ENCODE peak calls at places on chromosomes 1 and 21, in six cellular contexts. R is mucosa of descending colon, Y is tibial nerve, O is brain microvascular endothelial cell, F is right cardiac atrium, A is DMS 273 treated with DMSO at 0.1 percent for 48 hours. C is an unnamed sample.

GRCh38 chr1:217139513-217139912 is 416.3 kb upstream of the ESRRG start:
- DNase-seq in R (no peak), Y (no peak), O (no peak), F (no peak), A (no peak), C (no peak)

GRCh38 chr1:203607169-203607873 is 19.3 kb upstream of the ATP2B4 start:
- DNase-seq in R (peak), Y (peak), O (peak), F (peak), A (no peak), C (no peak)

GRCh38 chr1:204989266-204990058 is 53.5 kb upstream of the CNTN2 start:
- DNase-seq in R (no peak), Y (peak), O (peak), F (peak), A (peak), C (peak)

GRCh38 chr1:145758116-145758515 is 38.8 kb downstream of the CD160 start:
- DNase-seq in R (no peak), Y (no peak), O (no peak), F (no peak), A (no peak), C (no peak)

GRCh38 chr1:31732751-31733289 is 29.0 kb upstream of the COL16A1 start:
- DNase-seq in R (no peak), Y (no peak), O (no peak), F (no peak), A (no peak), C (no peak)

GRCh38 chr1:72827285-72827684 is 544.9 kb upstream of the NEGR1 start:
- DNase-seq in R (no peak), Y (no peak), O (peak), F (no peak), A (no peak), C (no peak)

GRCh38 chr1:193498088-193498605 is 311.7 kb upstream of the B3GALT2 start:
- DNase-seq in R (no peak), Y (no peak), O (peak), F (no peak), A (no peak), C (no peak)

GRCh38 chr1:118563969-118564951 is 379.2 kb upstream of the SPAG17 start:
- DNase-seq in R (no peak), Y (peak), O (no peak), F (no peak), A (peak), C (no peak)

GRCh38 chr1:114189398-114189797 is 35.7 kb upstream of the SYT6 start:
- DNase-seq in R (no peak), Y (no peak), O (no peak), F (no peak), A (no peak), C (no peak)

GRCh38 chr1:186985889-186986491 is 157.2 kb downstream of the PLA2G4A start:
- DNase-seq in R (no peak), Y (peak), O (peak), F (no peak), A (peak), C (no peak)

GRCh38 chr21:37198989-37199924 is 67.9 kb downstream of the VPS26C start:
- DNase-seq in R (no peak), Y (no peak), O (peak), F (no peak), A (no peak), C (no peak)

GRCh38 chr1:48216941-48217340 is 5.6 kb upstream of the SLC5A9 start:
- DNase-seq in R (no peak), Y (no peak), O (no peak), F (no peak), A (no peak), C (no peak)

GRCh38 chr1:152461544-152461943 is 47.5 kb upstream of the CRNN start:
- DNase-seq in R (no peak), Y (peak), O (peak), F (peak), A (peak), C (peak)

GRCh38 chr1:70051926-70052325 is 153.5 kb downstream of the LRRC40 start:
- DNase-seq in R (no peak), Y (no peak), O (no peak), F (no peak), A (no peak), C (no peak)

GRCh38 chr21:34582506-34583150 is 32.3 kb downstream of the RCAN1 start:
- DNase-seq in R (no peak), Y (no peak), O (peak), F (no peak), A (no peak), C (peak)

GRCh38 chr1:23065385-23065784 is 46.1 kb downstream of the KDM1A start:
- DNase-seq in R (no peak), Y (no peak), O (no peak), F (no peak), A (no peak), C (no peak)

GRCh38 chr1:170707959-170708666 is 44.2 kb downstream of the PRRX1 start:
- DNase-seq in R (no peak), Y (no peak), O (peak), F (no peak), A (no peak), C (no peak)

GRCh38 chr1:185317886-185318310 is 855 bp upstream of the IVNS1ABP start:
- DNase-seq in R (peak), Y (no peak), O (no peak), F (no peak), A (no peak), C (peak)

GRCh38 chr1:117501275-117501674 is 104.6 kb upstream of the TENT5C start:
- DNase-seq in R (no peak), Y (no peak), O (peak), F (no peak), A (no peak), C (no peak)

GRCh38 chr1:87869563-87869962 is 540.9 kb downstream of the LMO4 start:
- DNase-seq in R (no peak), Y (no peak), O (peak), F (no peak), A (no peak), C (no peak)

GRCh38 chr1:109395602-109396512 is 1.9 kb downstream of the SORT1 start:
- DNase-seq in R (no peak), Y (no peak), O (peak), F (no peak), A (no peak), C (no peak)

GRCh38 chr1:45960930-45961715 is 157.7 kb downstream of the MAST2 start:
- DNase-seq in R (no peak), Y (no peak), O (no peak), F (no peak), A (no peak), C (no peak)

GRCh38 chr1:119787776-119788175 is 19.1 kb upstream of the HMGCS2 start:
- DNase-seq in R (no peak), Y (no peak), O (no peak), F (no peak), A (no peak), C (no peak)

GRCh38 chr1:40363721-40364120 is 9.8 kb upstream of the SMAP2 start:
- DNase-seq in R (no peak), Y (no peak), O (no peak), F (no peak), A (peak), C (no peak)

GRCh38 chr1:13935336-13935735 is 235.3 kb downstream of the PRDM2 start:
- DNase-seq in R (no peak), Y (no peak), O (no peak), F (no peak), A (no peak), C (no peak)

GRCh38 chr1:39615086-39615662 is 24.3 kb downstream of the HEYL start:
- DNase-seq in R (no peak), Y (no peak), O (no peak), F (no peak), A (no peak), C (no peak)

GRCh38 chr1:230463326-230463725 is 37.2 kb upstream of the PGBD5 start:
- DNase-seq in R (no peak), Y (no peak), O (no peak), F (no peak), A (no peak), C (no peak)

GRCh38 chr1:85582687-85583354 is 2.3 kb downstream of the CCN1 start:
- DNase-seq in R (no peak), Y (no peak), O (no peak), F (no peak), A (no peak), C (no peak)

GRCh38 chr21:37437376-37438080 is 71.0 kb downstream of the DYRK1A start:
- DNase-seq in R (no peak), Y (no peak), O (no peak), F (no peak), A (no peak), C (no peak)

GRCh38 chr1:241990040-241990439 is 8.9 kb downstream of the MAP1LC3C start:
- DNase-seq in R (peak), Y (peak), O (peak), F (peak), A (peak), C (peak)

GRCh38 chr21:42373181-42373907 is 7.0 kb upstream of the TFF1 start:
- DNase-seq in R (peak), Y (no peak), O (no peak), F (no peak), A (no peak), C (no peak)

GRCh38 chr1:236688705-236689104 is 2.4 kb downstream of the ACTN2 start:
- DNase-seq in R (no peak), Y (no peak), O (no peak), F (no peak), A (no peak), C (no peak)

GRCh38 chr1:52907068-52907811 is 14.3 kb downstream of the ECHDC2 start:
- DNase-seq in R (no peak), Y (no peak), O (no peak), F (no peak), A (no peak), C (no peak)

GRCh38 chr1:65694126-65694525 is 98.6 kb upstream of the PDE4B start:
- DNase-seq in R (no peak), Y (no peak), O (no peak), F (no peak), A (no peak), C (no peak)

GRCh38 chr1:2991753-2992495 is 29.3 kb upstream of the ACTRT2 start:
- DNase-seq in R (no peak), Y (no peak), O (no peak), F (peak), A (no peak), C (no peak)

GRCh38 chr1:86356247-86356646 is 39.9 kb downstream of the ODF2L start:
- DNase-seq in R (no peak), Y (no peak), O (no peak), F (no peak), A (no peak), C (no peak)

GRCh38 chr1:203127672-203128611 is at the start of gene ADORA1:
- DNase-seq in R (peak), Y (peak), O (peak), F (peak), A (peak), C (peak)

GRCh38 chr1:18798533-18799445 is 60.7 kb downstream of the TAS1R2 start:
- DNase-seq in R (no peak), Y (no peak), O (no peak), F (no peak), A (no peak), C (no peak)

GRCh38 chr21:40043866-40044265 is 176.6 kb downstream of the PCP4 start:
- DNase-seq in R (no peak), Y (no peak), O (no peak), F (no peak), A (no peak), C (no peak)